ENCODE peak calls at places on chromosomes 11 and 22, in four cellular contexts. One of them, this sample, is unnamed.

GRCh38 chr11:11845551-11845950 is 3.8 kb downstream of the USP47 start:
- DNase-seq in fibroblast of villous mesenchyme: no peak
- DNase-seq in GM12865: no peak
- DNase-seq in substantia nigra: no peak
- DNase-seq in this sample: no peak

GRCh38 chr11:87819141-87819540 is 356.1 kb downstream of the RAB38 start:
- DNase-seq in substantia nigra: no peak
- DNase-seq in fibroblast of villous mesenchyme: no peak
- DNase-seq in GM12865: no peak
- DNase-seq in this sample: no peak

GRCh38 chr11:88169881-88170280 is 5.4 kb downstream of the RAB38 start:
- DNase-seq in GM12865: no peak
- DNase-seq in fibroblast of villous mesenchyme: no peak
- DNase-seq in substantia nigra: no peak
- DNase-seq in this sample: no peak

GRCh38 chr22:22681221-22681739 is 36.9 kb downstream of the GGTLC2 start:
- DNase-seq in GM12865: no peak
- DNase-seq in fibroblast of villous mesenchyme: no peak
- DNase-seq in substantia nigra: no peak
- DNase-seq in this sample: no peak

GRCh38 chr11:117821431-117821830 is 3.1 kb downstream of the FXYD2 start:
- DNase-seq in fibroblast of villous mesenchyme: no peak
- DNase-seq in GM12865: no peak
- DNase-seq in substantia nigra: no peak
- DNase-seq in this sample: no peak

GRCh38 chr11:68763181-68763721 is 11.9 kb upstream of the TESMIN start:
- DNase-seq in fibroblast of villous mesenchyme: no peak
- DNase-seq in GM12865: peak
- DNase-seq in substantia nigra: no peak
- DNase-seq in this sample: no peak

GRCh38 chr11:125367710-125368109 is 128.4 kb downstream of the FEZ1 start:
- DNase-seq in fibroblast of villous mesenchyme: no peak
- DNase-seq in substantia nigra: no peak
- DNase-seq in GM12865: no peak
- DNase-seq in this sample: no peak

GRCh38 chr22:28883657-28883916 is 215 bp downstream of the ZNRF3 start:
- DNase-seq in fibroblast of villous mesenchyme: no peak
- DNase-seq in GM12865: no peak
- DNase-seq in substantia nigra: no peak
- DNase-seq in this sample: no peak

GRCh38 chr11:65931773-65932557 is 12.7 kb downstream of the DRAP1 start:
- DNase-seq in substantia nigra: no peak
- DNase-seq in GM12865: no peak
- DNase-seq in fibroblast of villous mesenchyme: no peak
- DNase-seq in this sample: no peak

GRCh38 chr22:36369922-36370781 is 17.6 kb downstream of the MYH9 start:
- DNase-seq in GM12865: no peak
- DNase-seq in fibroblast of villous mesenchyme: no peak
- DNase-seq in substantia nigra: no peak
- DNase-seq in this sample: no peak

GRCh38 chr11:30960387-30960992 is 374.3 kb upstream of the MPPED2 start:
- DNase-seq in GM12865: peak
- DNase-seq in substantia nigra: no peak
- DNase-seq in fibroblast of villous mesenchyme: peak
- DNase-seq in this sample: no peak

GRCh38 chr22:38973289-38974169 is 8.6 kb upstream of the APOBEC3B start:
- DNase-seq in substantia nigra: no peak
- DNase-seq in fibroblast of villous mesenchyme: peak
- DNase-seq in GM12865: peak
- DNase-seq in this sample: no peak

GRCh38 chr11:46856605-46857339 is 10.7 kb upstream of the CKAP5 start:
- DNase-seq in GM12865: no peak
- DNase-seq in fibroblast of villous mesenchyme: no peak
- DNase-seq in substantia nigra: no peak
- DNase-seq in this sample: no peak

GRCh38 chr22:37169947-37170688 is 17.9 kb downstream of the C1QTNF6 start:
- DNase-seq in GM12865: no peak
- DNase-seq in substantia nigra: no peak
- DNase-seq in fibroblast of villous mesenchyme: no peak
- DNase-seq in this sample: no peak

GRCh38 chr11:75087319-75088055 is 9.2 kb downstream of the OR2AT4 start:
- DNase-seq in fibroblast of villous mesenchyme: no peak
- DNase-seq in GM12865: no peak
- DNase-seq in substantia nigra: no peak
- DNase-seq in this sample: no peak

GRCh38 chr11:70567680-70568503 is 169.6 kb downstream of the CTTN start:
- DNase-seq in GM12865: no peak
- DNase-seq in substantia nigra: no peak
- DNase-seq in fibroblast of villous mesenchyme: peak
- DNase-seq in this sample: no peak

GRCh38 chr22:46381142-46381541 is 45.6 kb downstream of the TRMU start:
- DNase-seq in substantia nigra: no peak
- DNase-seq in fibroblast of villous mesenchyme: peak
- DNase-seq in GM12865: no peak
- DNase-seq in this sample: no peak

GRCh38 chr11:131449391-131450019 is 79.1 kb downstream of the NTM start:
- DNase-seq in GM12865: no peak
- DNase-seq in fibroblast of villous mesenchyme: no peak
- DNase-seq in substantia nigra: no peak
- DNase-seq in this sample: no peak

GRCh38 chr11:36372101-36372767 is 76.1 kb downstream of the PRR5L start:
- DNase-seq in fibroblast of villous mesenchyme: peak
- DNase-seq in GM12865: no peak
- DNase-seq in substantia nigra: no peak
- DNase-seq in this sample: no peak

GRCh38 chr11:74019860-74020259 is 11.0 kb upstream of the UCP3 start:
- DNase-seq in substantia nigra: no peak
- DNase-seq in fibroblast of villous mesenchyme: no peak
- DNase-seq in GM12865: peak
- DNase-seq in this sample: no peak

GRCh38 chr11:83990160-83990733 is 704.1 kb upstream of the CCDC90B start:
- DNase-seq in substantia nigra: no peak
- DNase-seq in GM12865: no peak
- DNase-seq in fibroblast of villous mesenchyme: no peak
- DNase-seq in this sample: peak

GRCh38 chr11:111938687-111939160 is 1.6 kb downstream of the DIXDC1 start:
- DNase-seq in GM12865: peak
- DNase-seq in fibroblast of villous mesenchyme: peak
- DNase-seq in substantia nigra: no peak
- DNase-seq in this sample: no peak

GRCh38 chr11:40186401-40187091 is 1272.9 kb downstream of the LRRC4C start:
- DNase-seq in GM12865: no peak
- DNase-seq in fibroblast of villous mesenchyme: no peak
- DNase-seq in substantia nigra: peak
- DNase-seq in this sample: peak

GRCh38 chr11:128302425-128303186 is 284.8 kb downstream of the ETS1 start:
- DNase-seq in substantia nigra: no peak
- DNase-seq in GM12865: peak
- DNase-seq in fibroblast of villous mesenchyme: no peak
- DNase-seq in this sample: no peak

GRCh38 chr11:63608353-63609345 is 5.6 kb downstream of the PLAAT3 start:
- DNase-seq in GM12865: peak
- DNase-seq in fibroblast of villous mesenchyme: peak
- DNase-seq in substantia nigra: no peak
- DNase-seq in this sample: no peak

GRCh38 chr22:27270818-27271510 is 530.6 kb downstream of the MN1 start:
- DNase-seq in substantia nigra: no peak
- DNase-seq in fibroblast of villous mesenchyme: no peak
- DNase-seq in GM12865: no peak
- DNase-seq in this sample: no peak

GRCh38 chr11:1152316-1153104 is 5.2 kb upstream of the MUC5AC start:
- DNase-seq in substantia nigra: no peak
- DNase-seq in fibroblast of villous mesenchyme: peak
- DNase-seq in GM12865: peak
- DNase-seq in this sample: no peak